ENCODE peak calls at places on chromosome 5, in four cellular contexts. J is cardiac muscle cell, K is NCI-H510A treated with DMSO at 0.1 percent for 48 hours, P is choroid plexus epithelial cell. S is an unnamed sample.

GRCh38 chr5:172533399-172534228 is 79.3 kb upstream of the SH3PXD2B start:
- DNase-seq in J (no peak), K (peak), P (no peak), S (no peak)

GRCh38 chr5:159504857-159505304 is 174.6 kb upstream of the IL12B start:
- DNase-seq in J (peak), K (no peak), P (peak), S (no peak)

GRCh38 chr5:10595678-10596309 is 31.9 kb downstream of the ANKRD33B start:
- DNase-seq in J (no peak), K (no peak), P (peak), S (no peak)

GRCh38 chr5:126366199-126366560 is 57.0 kb upstream of the GRAMD2B start:
- DNase-seq in J (no peak), K (no peak), P (no peak), S (no peak)

GRCh38 chr5:14685757-14686156 is 21.2 kb downstream of the OTULIN start:
- DNase-seq in J (peak), K (peak), P (peak), S (peak)

GRCh38 chr5:9170026-9170425 is 375.8 kb downstream of the SEMA5A start:
- DNase-seq in J (no peak), K (no peak), P (peak), S (no peak)

GRCh38 chr5:151085517-151086031 is 4.7 kb upstream of the TNIP1 start:
- DNase-seq in J (peak), K (no peak), P (no peak), S (no peak)

GRCh38 chr5:173472784-173473278 is 143.6 kb downstream of the BOD1 start:
- DNase-seq in J (no peak), K (no peak), P (peak), S (no peak)

GRCh38 chr5:10671041-10672008 is 89.7 kb downstream of the DAP start:
- DNase-seq in J (no peak), K (no peak), P (no peak), S (no peak)

GRCh38 chr5:36054646-36055045 is 12.0 kb downstream of the UGT3A2 start:
- DNase-seq in J (no peak), K (no peak), P (no peak), S (no peak)

S was measured in Karpas-422.